ENCODE peak calls at places on chromosomes 1 and 21, in seven cellular contexts. W, S, Z, R, T, I and U are unnamed samples.
A peak's percentile ranks its signal among the peaks of the same experiment; 100 is the strongest.

GRCh38 chr1:54614024-54614423 is 9.3 kb downstream of the FAM151A start:
- DNase-seq in S (no peak), I (peak; percentile 29), R (no peak), Z (no peak), T (no peak), W (no peak), U (no peak)

GRCh38 chr1:4375812-4376211 is 278.6 kb upstream of the AJAP1 start:
- DNase-seq in S (no peak), T (no peak), R (no peak), Z (no peak), W (no peak), I (no peak), U (no peak)

GRCh38 chr1:30200161-30200560 is 523.2 kb downstream of the MATN1 start:
- DNase-seq in T (no peak), S (no peak), W (no peak), Z (no peak), R (no peak), I (no peak), U (peak; percentile 19)

GRCh38 chr1:236522937-236523703 is 662 bp upstream of the LGALS8 start:
- DNase-seq in R (peak; percentile 21), I (peak; percentile 54), W (no peak), Z (peak; percentile 27), S (no peak), T (no peak), U (peak; percentile 31)

GRCh38 chr1:17233675-17234074 is 15.2 kb upstream of the PADI3 start:
- DNase-seq in S (no peak), I (no peak), W (peak; percentile 25), Z (peak; percentile 65), R (peak; percentile 76), T (no peak), U (peak; percentile 38)

GRCh38 chr1:229068266-229069043 is 202.5 kb upstream of the RAB4A start:
- DNase-seq in S (no peak), T (no peak), I (no peak), R (peak; percentile 77), Z (peak; percentile 34), W (no peak), U (peak; percentile 71)

GRCh38 chr21:16879479-16879878 is 633.4 kb upstream of the CXADR start:
- DNase-seq in I (no peak), T (no peak), S (no peak), W (no peak), R (no peak), Z (no peak), U (no peak)

GRCh38 chr1:30761312-30762151 is 4.0 kb upstream of the LAPTM5 start:
- DNase-seq in S (no peak), T (no peak), W (no peak), I (no peak), R (no peak), Z (no peak), U (no peak)

GRCh38 chr1:38609166-38609880 is 250.2 kb downstream of the RRAGC start:
- DNase-seq in R (no peak), W (no peak), I (no peak), S (no peak), T (no peak), Z (no peak), U (no peak)

GRCh38 chr21:31343030-31343510 is 991 bp downstream of the TIAM1 start:
- DNase-seq in T (no peak), I (no peak), S (no peak), W (no peak), R (no peak), Z (no peak), U (no peak)

GRCh38 chr1:25543425-25544242 is at the start of gene LDLRAP1:
- DNase-seq in W (peak; percentile 87), T (peak; percentile 90), R (peak; percentile 74), S (peak; percentile 36), Z (peak; percentile 81), I (peak; percentile 37), U (peak; percentile 76)

GRCh38 chr1:174114788-174115448 is 44.4 kb upstream of the RABGAP1L start:
- DNase-seq in I (peak; percentile 83), W (no peak), T (peak; percentile 75), Z (no peak), S (no peak), R (peak; percentile 40), U (no peak)

GRCh38 chr1:82978461-82979324 is 1020.2 kb downstream of the TTLL7 start:
- DNase-seq in T (no peak), S (no peak), I (no peak), W (no peak), R (no peak), Z (no peak), U (no peak)

GRCh38 chr1:114676115-114676514 is 6.3 kb upstream of the DENND2C start:
- DNase-seq in I (no peak), S (no peak), Z (no peak), W (no peak), T (no peak), R (no peak), U (no peak)

GRCh38 chr1:62800825-62801306 is 16.9 kb downstream of the ATG4C start:
- DNase-seq in S (no peak), R (no peak), T (no peak), Z (no peak), W (no peak), I (no peak), U (no peak)

GRCh38 chr1:82919828-82920227 is 1079.1 kb downstream of the TTLL7 start:
- DNase-seq in I (no peak), R (no peak), W (no peak), T (no peak), S (no peak), Z (no peak), U (no peak)

GRCh38 chr1:202212787-202213186 is 19.2 kb downstream of the LGR6 start:
- DNase-seq in S (no peak), W (no peak), I (no peak), Z (no peak), T (no peak), R (no peak), U (no peak)

GRCh38 chr1:77987942-77988341 is 9.1 kb upstream of the FUBP1 start:
- DNase-seq in R (no peak), I (no peak), Z (no peak), S (no peak), W (no peak), T (no peak), U (no peak)

GRCh38 chr1:221715321-221716169 is 26.3 kb downstream of the DUSP10 start:
- DNase-seq in I (peak; percentile 79), S (no peak), W (no peak), R (no peak), Z (no peak), T (peak; percentile 32), U (no peak)

GRCh38 chr1:164515932-164516331 is 43.1 kb upstream of the PBX1 start:
- DNase-seq in R (peak; percentile 46), Z (no peak), I (no peak), S (no peak), T (peak; percentile 36), W (no peak), U (no peak)

GRCh38 chr21:16113052-16113715 is 383.4 kb downstream of the USP25 start:
- DNase-seq in Z (no peak), T (no peak), S (no peak), R (no peak), W (no peak), I (no peak), U (no peak)

GRCh38 chr1:151990856-151991198 is 2.8 kb downstream of the S100A10 start:
- DNase-seq in T (no peak), W (peak; percentile 46), S (no peak), R (peak; percentile 67), I (peak; percentile 73), Z (no peak), U (peak; percentile 60)

GRCh38 chr1:230702934-230703678 is 10.8 kb downstream of the AGT start:
- DNase-seq in T (peak; percentile 14), W (no peak), S (no peak), I (peak; percentile 97), Z (no peak), R (peak; percentile 51), U (no peak)

GRCh38 chr1:42765832-42766722 is 751 bp downstream of the P3H1 start:
- DNase-seq in T (peak; percentile 82), W (peak; percentile 44), R (peak; percentile 46), Z (peak; percentile 49), S (peak; percentile 45), I (peak; percentile 76), U (peak; percentile 41)
- TF ChIP-seq CTCF in T (peak; percentile 62), W (no peak), R (peak; percentile 49), Z (peak; percentile 39), S (peak; percentile 56), I (peak; percentile 70), U (peak; percentile 13)

DNA sequence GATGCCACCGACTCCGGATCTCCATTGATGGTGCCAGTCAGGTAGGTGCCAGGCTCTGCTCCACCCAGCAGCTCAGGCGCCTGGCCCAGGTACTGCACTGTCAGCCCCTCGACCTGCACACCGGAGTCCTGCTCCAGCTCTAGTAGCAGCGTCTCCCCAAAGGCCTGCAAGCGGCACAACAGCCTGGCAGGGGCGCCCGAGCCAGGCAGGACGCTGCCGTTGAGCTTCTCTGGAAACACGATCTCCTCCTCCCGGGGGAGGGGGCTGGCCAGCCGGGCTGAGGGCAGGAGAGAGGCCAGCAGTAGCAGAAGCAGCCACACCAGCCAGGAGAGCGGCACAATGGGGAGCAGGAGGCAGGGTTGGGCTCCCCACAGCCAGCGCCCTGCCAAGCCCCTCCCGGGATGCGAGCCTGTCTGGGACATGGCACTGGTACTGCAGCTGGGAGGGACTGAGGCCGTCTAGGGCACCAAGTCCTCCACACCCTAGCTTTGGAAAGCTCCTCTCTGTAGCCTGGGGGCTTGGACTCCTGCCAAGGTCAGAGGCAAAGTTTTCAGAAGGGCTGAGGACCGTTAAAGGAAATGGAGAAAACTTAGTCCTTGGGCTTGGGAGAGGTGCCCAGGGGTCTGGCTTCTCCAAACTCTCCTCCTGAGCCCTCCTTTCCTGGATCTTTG is 513 bp downstream of the ADAMTS4 start:
- DNase-seq in W (peak; percentile 78), T (peak; percentile 87), I (peak; percentile 56), R (peak; percentile 50), Z (peak; percentile 59), S (no peak), U (no peak)
- H3K4me1 ChIP-seq in W (peaks cover 41% of the 10 kb centered on the region), T (peaks cover 65% of the 10 kb centered on the region), I (peaks cover 68% of the 10 kb centered on the region), R (peaks cover 71% of the 10 kb centered on the region), Z (peaks cover 22% of the 10 kb centered on the region), S (peaks cover 48% of the 10 kb centered on the region), U (peaks cover 36% of the 10 kb centered on the region)

GRCh38 chr1:15807121-15807520 is 328 bp downstream of the UQCRHL start:
- DNase-seq in I (no peak), T (no peak), S (no peak), Z (no peak), R (no peak), W (no peak), U (no peak)

GRCh38 chr1:15799928-15800835 is 7.3 kb downstream of the UQCRHL start:
- DNase-seq in R (peak; percentile 79), Z (peak; percentile 28), S (no peak), I (peak; percentile 98), T (peak; percentile 44), W (no peak), U (peak; percentile 74)

GRCh38 chr1:15802234-15802965 is 5.0 kb downstream of the UQCRHL start:
- DNase-seq in T (no peak), S (no peak), I (no peak), R (no peak), Z (no peak), W (no peak), U (no peak)

GRCh38 chr1:15804060-15804459 is 3.4 kb downstream of the UQCRHL start:
- DNase-seq in T (no peak), W (no peak), R (no peak), S (no peak), I (no peak), Z (no peak), U (no peak)

GRCh38 chr1:15803380-15803779 is 4.1 kb downstream of the UQCRHL start:
- DNase-seq in Z (no peak), T (peak; percentile 71), W (no peak), I (peak; percentile 48), S (no peak), R (no peak), U (no peak)
- H3K27me3 ChIP-seq in Z (no peaks in the 10 kb centered on the region), T (no peaks in the 10 kb centered on the region), W (no peaks in the 10 kb centered on the region), I (no peaks in the 10 kb centered on the region), S (no peaks in the 10 kb centered on the region), R (no peaks in the 10 kb centered on the region), U (no peaks in the 10 kb centered on the region)

GRCh38 chr21:18522181-18522771 is 118.7 kb upstream of the TMPRSS15 start:
- DNase-seq in W (no peak), Z (no peak), T (peak; percentile 16), R (no peak), S (no peak), I (no peak), U (no peak)
- TF ChIP-seq CTCF in W (no peak), Z (no peak), T (peak; percentile 52), R (peak; percentile 10), S (no peak), I (no peak), U (no peak)